ENCODE peak calls at places on chromosome 17, in seven cellular contexts. N is IMR-90; K is CD8-positive, alpha-beta T cell; W is uterus; J is OCI-LY7; Q is prostate gland; A is lung. D is an unnamed sample.

GRCh38 chr17:60523822-60524221 is 2.2 kb downstream of the APPBP2 start:
- DNase-seq in A (no peak), W (no peak), N (no peak), K (no peak), Q (no peak), J (no peak), D (no peak)

GRCh38 chr17:56497132-56497531 is 96.4 kb upstream of the NOG start:
- DNase-seq in J (no peak), W (no peak), N (no peak), K (no peak), Q (no peak), A (no peak), D (no peak)

GRCh38 chr17:7237761-7238417 is 1.4 kb downstream of the PHF23 start:
- DNase-seq in J (peak), Q (peak), W (peak), K (peak), N (peak), A (peak), D (peak)

GRCh38 chr17:6374761-6375312 is 60.1 kb downstream of the AIPL1 start:
- DNase-seq in Q (no peak), N (peak), A (no peak), K (no peak), W (no peak), J (no peak), D (no peak)

GRCh38 chr17:47315451-47316266 is 8.1 kb upstream of the EFCAB13 start:
- DNase-seq in W (peak), N (peak), A (no peak), J (peak), K (no peak), Q (peak), D (peak)

GRCh38 chr17:73645050-73645871 is 1.0 kb upstream of the SDK2 start:
- DNase-seq in Q (peak), K (peak), N (no peak), J (peak), A (no peak), W (no peak), D (peak)

GRCh38 chr17:32882734-32883133 is 5.8 kb upstream of the MYO1D start:
- DNase-seq in W (no peak), Q (no peak), N (peak), K (no peak), A (peak), J (no peak), D (no peak)

GRCh38 chr17:83173997-83174858 is 94.8 kb downstream of the METRNL start:
- DNase-seq in A (peak), W (peak), J (peak), N (peak), K (no peak), Q (peak), D (no peak)

GRCh38 chr17:74770498-74771318 is 5.4 kb downstream of the NAT9 start:
- DNase-seq in W (no peak), K (peak), A (peak), N (peak), J (peak), Q (peak), D (peak)

GRCh38 chr17:28846231-28846630 is 3.6 kb upstream of the FAM222B start:
- DNase-seq in A (no peak), N (no peak), Q (no peak), K (no peak), J (no peak), W (no peak), D (no peak)

GRCh38 chr17:48283390-48283789 is 146.6 kb downstream of the SKAP1 start:
- DNase-seq in J (no peak), K (no peak), A (no peak), W (no peak), Q (no peak), N (no peak), D (no peak)

GRCh38 chr17:66570353-66571195 is 264.3 kb upstream of the CACNG5 start:
- DNase-seq in N (peak), W (no peak), K (no peak), A (no peak), J (no peak), Q (peak), D (no peak)

GRCh38 chr17:74677558-74678466 is 34.9 kb downstream of the CD300LF start:
- DNase-seq in A (peak), W (peak), J (no peak), Q (no peak), K (no peak), N (peak), D (peak)

GRCh38 chr17:8959312-8959918 is 6.1 kb downstream of the PIK3R5 start:
- DNase-seq in A (no peak), J (no peak), Q (no peak), K (no peak), N (no peak), W (no peak), D (no peak)

GRCh38 chr17:37177234-37177633 is 198.6 kb upstream of the C17orf78 start:
- DNase-seq in N (no peak), J (no peak), K (no peak), W (no peak), A (no peak), Q (peak), D (no peak)

GRCh38 chr17:74152591-74153455 is 50.7 kb upstream of the RPL38 start:
- DNase-seq in A (no peak), Q (no peak), N (no peak), J (no peak), W (no peak), K (no peak), D (no peak)

GRCh38 chr17:65956814-65957213 is 235.1 kb downstream of the CEP112 start:
- DNase-seq in K (no peak), W (no peak), A (no peak), J (no peak), N (peak), Q (no peak), D (no peak)

GRCh38 chr17:7014995-7015586 is 2.7 kb downstream of the RNASEK start:
- DNase-seq in A (no peak), Q (no peak), J (peak), W (no peak), K (peak), N (peak), D (no peak)

GRCh38 chr17:50049636-50050035 is 6.3 kb upstream of the ITGA3 start:
- DNase-seq in A (no peak), J (no peak), Q (no peak), K (no peak), N (no peak), W (no peak), D (no peak)

GRCh38 chr17:12789976-12790805 is 893 bp downstream of the ARHGAP44 start:
- DNase-seq in J (no peak), A (peak), Q (peak), W (peak), K (no peak), N (no peak), D (peak)

GRCh38 chr17:28494445-28495188 is 11.5 kb upstream of the FOXN1 start:
- DNase-seq in W (peak), J (peak), A (peak), K (peak), N (peak), Q (peak), D (peak)

GRCh38 chr17:64736804-64737492 is 74.8 kb upstream of the SMURF2 start:
- DNase-seq in K (peak), A (no peak), Q (peak), W (no peak), N (peak), J (peak), D (peak)

GRCh38 chr17:80481284-80482057 is 5.1 kb upstream of the NPTX1 start:
- DNase-seq in N (no peak), J (no peak), Q (no peak), A (no peak), K (no peak), W (no peak), D (no peak)

GRCh38 chr17:48294989-48295892 is 134.8 kb downstream of the SKAP1 start:
- DNase-seq in N (no peak), K (no peak), Q (no peak), A (no peak), J (peak), W (no peak), D (no peak)

GRCh38 chr17:31467502-31468256 is 76.2 kb downstream of the RAB11FIP4 start:
- DNase-seq in A (no peak), J (no peak), N (no peak), K (no peak), W (no peak), Q (no peak), D (no peak)

GRCh38 chr17:28849281-28849680 is 5.5 kb upstream of the ERAL1 start:
- DNase-seq in W (no peak), K (no peak), J (no peak), A (no peak), N (no peak), Q (no peak), D (no peak)

GRCh38 chr17:50273654-50274040 is 619 bp upstream of the TMEM92 start:
- DNase-seq in A (no peak), K (no peak), N (no peak), J (no peak), Q (no peak), W (peak), D (no peak)

GRCh38 chr17:28901866-28902818 is 737 bp downstream of the DHRS13 start:
- DNase-seq in Q (peak), W (peak), A (peak), K (peak), J (peak), N (no peak), D (peak)

GRCh38 chr17:19492140-19492539 is 41.5 kb upstream of the SLC47A1 start:
- DNase-seq in N (no peak), Q (no peak), A (no peak), W (no peak), K (no peak), J (no peak), D (no peak)

GRCh38 chr17:79981661-79982101 is 54.0 kb downstream of the TBC1D16 start:
- DNase-seq in Q (no peak), J (no peak), N (no peak), K (no peak), W (no peak), A (no peak), D (no peak)

GRCh38 chr17:41792835-41793748 is 6.6 kb upstream of the JUP start:
- DNase-seq in W (peak), K (no peak), A (peak), N (peak), J (no peak), Q (peak), D (peak)

GRCh38 chr17:66831383-66832220 is 3.3 kb upstream of the CACNG5 start:
- DNase-seq in J (no peak), Q (no peak), W (no peak), K (no peak), A (no peak), N (no peak), D (no peak)

GRCh38 chr17:12911241-12911640 is 106.6 kb downstream of the ELAC2 start:
- DNase-seq in A (no peak), J (no peak), W (no peak), K (no peak), N (peak), Q (no peak), D (no peak)

DNA sequence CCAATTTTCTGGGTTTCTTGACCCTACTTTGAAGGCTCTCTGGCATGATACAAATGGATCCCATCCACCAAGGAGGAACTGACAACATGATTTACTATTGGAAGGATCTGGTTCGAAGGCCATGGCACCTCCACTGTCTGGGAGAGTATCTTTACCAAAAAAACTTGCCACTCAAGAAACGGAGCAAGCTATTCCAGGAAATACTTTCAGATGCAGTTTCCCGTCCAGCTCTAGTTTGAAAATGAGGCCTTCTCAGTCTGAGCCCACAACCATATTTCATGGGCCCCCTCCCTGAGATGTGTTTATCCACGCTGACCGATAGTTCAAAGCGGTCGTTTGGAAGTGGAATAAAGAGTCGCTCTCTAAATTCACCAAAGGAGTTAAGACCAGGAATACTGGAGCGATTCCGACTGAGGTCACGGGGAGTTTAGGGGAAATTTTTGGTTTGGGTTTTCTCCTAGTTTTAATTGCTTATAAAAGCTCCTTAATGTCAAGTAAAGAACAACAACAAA is 76.8 kb downstream of the MRM3 start:
- DNase-seq in N (no peak), J (no peak), W (no peak), Q (peak), K (no peak), A (no peak), D (no peak)
- H3K27ac ChIP-seq in N (peak), J (no peak), W (peak), Q (peak), K (no peak), A (peak), D (peak)

GRCh38 chr17:82098169-82098938 is at the start of gene FASN:
- DNase-seq in J (peak), Q (peak), N (peak), A (peak), K (peak), W (peak), D (peak)
- TF ChIP-seq CTCF in J (peak), Q (no peak), N (peak), A (peak), K (peak), W (peak), D (peak)

GRCh38 chr17:1226308-1226707 is 43.9 kb upstream of the BHLHA9 start:
- DNase-seq in K (no peak), W (no peak), Q (no peak), J (no peak), N (no peak), A (no peak), D (no peak)
- H3K4me3 ChIP-seq in K (no peak), W (no peak), Q (no peak), J (peak), N (no peak), A (no peak), D (no peak)

DNA sequence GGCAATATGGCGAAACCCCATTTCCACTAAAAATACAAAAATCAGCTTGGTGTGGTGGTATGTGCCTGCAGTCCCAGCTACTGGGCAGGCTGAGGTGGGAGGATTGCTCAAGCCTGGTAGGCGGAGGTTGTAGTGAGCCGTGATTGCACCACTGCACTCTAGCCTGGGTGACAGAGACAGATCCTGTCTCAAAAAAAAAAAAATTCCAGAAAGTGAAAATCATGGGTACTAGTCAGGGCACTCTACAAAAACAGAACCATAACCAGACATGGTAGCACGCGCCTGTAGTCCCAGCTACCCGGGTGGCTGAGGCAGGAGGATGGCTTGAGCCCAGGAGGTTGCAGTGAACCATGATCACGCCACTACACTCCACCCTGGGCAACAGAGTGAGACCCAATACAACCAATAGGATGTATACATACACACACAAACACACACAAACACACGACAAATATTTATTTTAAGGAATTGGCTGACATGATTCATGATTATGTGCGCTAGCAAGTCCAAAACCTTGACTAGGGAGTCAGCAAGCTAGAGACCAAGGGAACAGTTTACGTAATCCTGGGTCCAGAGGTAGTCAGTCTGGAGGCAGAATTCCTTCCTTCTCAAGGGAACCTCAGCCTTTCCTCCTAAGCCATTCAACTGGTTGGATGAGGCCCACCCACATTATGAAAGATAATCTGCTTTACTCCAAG is 11.6 kb upstream of the GP1BA start:
- DNase-seq in N (peak), Q (no peak), A (no peak), J (no peak), W (no peak), K (no peak), D (no peak)
- H3K27ac ChIP-seq in N (no peak), Q (no peak), A (no peak), J (no peak), W (no peak), K (no peak), D (no peak)

D was measured in thyroid gland.